ENCODE peak calls at places on chromosomes 3 and 15, in six cellular contexts. P is ovary, V is stomach, G is A549, C is upper lobe of left lung, M is transverse colon. N is an unnamed sample.

GRCh38 chr15:37984368-37984767 is 49.9 kb downstream of the TMCO5A start:
- DNase-seq in P (no peak), M (no peak), C (no peak), G (no peak), V (no peak), N (no peak)

GRCh38 chr3:186937017-186937875 is 6.9 kb downstream of the ST6GAL1 start:
- DNase-seq in G (no peak), C (no peak), M (no peak), V (no peak), P (no peak), N (no peak)

GRCh38 chr3:50194903-50195500 is 3.6 kb downstream of the GNAT1 start:
- DNase-seq in M (no peak), V (no peak), P (no peak), C (no peak), G (no peak), N (no peak)

GRCh38 chr3:186380622-186381380 is 18.8 kb upstream of the DGKG start:
- DNase-seq in G (no peak), P (no peak), V (no peak), M (no peak), C (no peak), N (no peak)

GRCh38 chr15:91942676-91943417 is 89.3 kb downstream of the SLCO3A1 start:
- DNase-seq in C (peak), G (peak), P (peak), V (peak), M (peak), N (peak)

GRCh38 chr15:59917504-59918157 is 86.5 kb upstream of the FOXB1 start:
- DNase-seq in C (no peak), P (no peak), G (peak), V (peak), M (peak), N (peak)

GRCh38 chr3:175432338-175433025 is 573.3 kb downstream of the NAALADL2 start:
- DNase-seq in G (no peak), P (no peak), C (no peak), M (no peak), V (no peak), N (no peak)

GRCh38 chr3:57967590-57967989 is 40.6 kb upstream of the FLNB start:
- DNase-seq in M (peak), G (no peak), V (no peak), C (no peak), P (no peak), N (no peak)

GRCh38 chr3:10516835-10517465 is 11.6 kb upstream of the ATP2B2 start:
- DNase-seq in P (no peak), G (no peak), V (no peak), C (no peak), M (no peak), N (no peak)

GRCh38 chr3:107106316-107106715 is 270.9 kb upstream of the CCDC54 start:
- DNase-seq in V (no peak), C (no peak), M (no peak), P (no peak), G (peak), N (no peak)

GRCh38 chr15:41919954-41920538 is 26.2 kb upstream of the SPTBN5 start:
- DNase-seq in C (no peak), G (no peak), M (no peak), P (peak), V (peak), N (peak)

GRCh38 chr3:25056-25455 is 171.5 kb upstream of the CHL1 start:
- DNase-seq in C (no peak), G (no peak), V (no peak), P (no peak), M (no peak), N (no peak)

GRCh38 chr3:13004376-13004775 is 68.9 kb downstream of the IQSEC1 start:
- DNase-seq in M (peak), G (no peak), C (no peak), V (no peak), P (no peak), N (no peak)

GRCh38 chr3:30720586-30721313 is 114.3 kb downstream of the TGFBR2 start:
- DNase-seq in V (no peak), P (no peak), G (peak), M (no peak), C (no peak), N (no peak)

GRCh38 chr3:134007819-134008218 is 21.9 kb downstream of the SLCO2A1 start:
- DNase-seq in P (no peak), G (no peak), C (no peak), V (no peak), M (no peak), N (no peak)

GRCh38 chr15:81292516-81293001 is 31.4 kb downstream of the STARD5 start:
- DNase-seq in C (no peak), P (no peak), V (no peak), M (peak), G (no peak), N (no peak)

GRCh38 chr15:89451846-89452245 is 44.5 kb downstream of the RHCG start:
- DNase-seq in G (no peak), M (no peak), C (no peak), V (no peak), P (no peak), N (no peak)

GRCh38 chr3:136955813-136956212 is 2.0 kb upstream of the IL20RB start:
- DNase-seq in P (no peak), G (peak), M (peak), C (no peak), V (no peak), N (no peak)

GRCh38 chr3:192444096-192444790 is 283.1 kb downstream of the FGF12 start:
- DNase-seq in V (peak), P (peak), G (peak), C (peak), M (peak), N (peak)

GRCh38 chr3:71885001-71885400 is 100.1 kb upstream of the PROK2 start:
- DNase-seq in M (no peak), V (no peak), G (no peak), P (no peak), C (no peak), N (no peak)

GRCh38 chr3:18559323-18559972 is 134.3 kb upstream of the SATB1 start:
- DNase-seq in C (no peak), M (peak), P (no peak), V (peak), G (peak), N (no peak)

GRCh38 chr3:65406470-65406869 is 632.2 kb downstream of the MAGI1 start:
- DNase-seq in M (no peak), C (no peak), V (no peak), G (no peak), P (no peak), N (no peak)

GRCh38 chr3:45204136-45204535 is 22.0 kb downstream of the TMEM158 start:
- DNase-seq in V (no peak), M (no peak), G (no peak), C (no peak), P (no peak), N (no peak)

GRCh38 chr15:35925634-35926380 is 379.8 kb upstream of the DPH6 start:
- DNase-seq in V (no peak), G (peak), M (no peak), P (no peak), C (no peak), N (no peak)

GRCh38 chr15:35921051-35921450 is 375.1 kb upstream of the DPH6 start:
- DNase-seq in M (no peak), V (no peak), C (no peak), P (no peak), G (no peak), N (no peak)
- H3K4me3 ChIP-seq in M (no peak), V (no peak), C (no peak), P (no peak), G (no peak), N (no peak)

GRCh38 chr3:177724020-177724638 is 526.8 kb upstream of the TBL1XR1 start:
- DNase-seq in V (peak), P (peak), M (peak), C (no peak), G (no peak), N (peak)
- TF ChIP-seq EP300 in V (peak), P (no peak), M (no peak), C (peak), G (no peak), N (peak)

DNA sequence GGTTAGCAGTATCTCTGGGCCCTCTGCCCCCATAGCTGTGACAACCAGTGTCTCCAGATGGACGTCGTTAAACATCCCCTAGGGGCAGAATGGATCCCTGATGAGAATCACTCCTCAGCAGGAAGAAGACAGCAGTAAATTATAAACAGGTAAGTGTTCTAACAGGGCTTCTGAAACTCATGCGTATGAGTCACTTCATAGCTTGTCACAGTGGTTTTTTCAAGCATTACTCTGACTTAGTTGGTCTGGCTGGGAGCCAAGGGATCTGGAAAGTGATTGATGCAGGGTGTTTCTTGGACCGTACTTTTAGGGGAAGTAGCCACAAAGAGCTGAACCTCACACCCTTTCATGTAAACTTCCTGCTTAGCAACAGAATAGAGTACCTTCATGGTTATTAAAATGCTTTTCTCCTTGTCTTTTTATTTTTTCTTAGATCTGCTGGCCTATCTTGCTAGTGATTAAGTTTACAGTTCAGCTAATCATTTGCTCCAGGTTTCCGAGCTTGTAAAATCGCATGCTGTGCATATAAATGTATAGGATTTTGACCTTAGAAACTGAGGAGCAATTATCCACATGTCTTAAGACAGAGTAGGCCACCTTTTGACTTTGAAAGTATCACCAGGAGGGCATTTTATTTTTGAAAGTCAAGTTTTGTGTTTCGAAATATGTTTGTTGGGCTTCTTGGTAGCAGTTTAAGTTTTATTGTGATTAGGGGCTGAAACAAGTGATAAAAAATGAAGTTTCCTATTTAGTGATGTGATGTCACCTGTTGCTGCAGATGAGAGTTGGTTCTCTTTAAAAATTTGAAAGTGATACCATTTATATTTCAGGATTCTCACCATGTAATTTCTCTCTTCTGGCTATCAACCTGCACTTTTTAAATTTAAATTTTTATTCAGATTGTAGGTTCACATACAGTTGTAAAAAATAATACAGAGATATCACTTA is 333.9 kb downstream of the PTPRG start:
- DNase-seq in V (peak), C (no peak), G (peak), M (peak), P (no peak), N (peak)
- TF ChIP-seq CTCF in V (no peak), C (no peak), G (no peak), M (no peak), P (no peak), N (no peak)

DNA sequence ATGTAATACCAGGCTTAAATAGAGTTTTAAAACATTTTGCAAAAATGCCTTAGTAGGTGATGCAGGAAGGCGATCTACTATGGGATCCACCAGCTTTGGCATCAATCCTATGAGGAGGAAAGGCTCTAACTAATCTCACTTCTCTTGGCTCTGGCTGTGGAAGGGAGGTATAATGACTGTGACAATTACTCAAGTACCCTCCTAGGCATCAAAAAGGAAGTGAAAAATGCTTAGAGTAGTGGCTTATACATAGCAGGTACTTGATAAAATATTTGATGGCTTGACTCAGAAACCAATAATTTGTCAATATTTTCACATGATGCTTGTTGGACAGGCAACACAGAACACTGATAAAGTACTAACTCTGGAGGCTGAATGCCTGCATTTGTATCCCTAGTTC is 34.1 kb upstream of the SERPINI2 start:
- DNase-seq in C (no peak), M (no peak), G (no peak), V (no peak), P (no peak), N (no peak)
- H3K4me3 ChIP-seq in C (no peak), M (no peak), G (no peak), V (no peak), P (no peak), N (no peak)

N was measured in tibial nerve.